ENCODE peak calls at places on chromosome 5, in six cellular contexts. K, S, T, A, H and F are unnamed samples.

GRCh38 chr5:121915765-121916164 is 46.0 kb upstream of the SRFBP1 start:
- DNase-seq in S (no peak), A (no peak), T (no peak), H (no peak), K (no peak), F (no peak)

GRCh38 chr5:119328753-119329602 is 26.8 kb upstream of the TNFAIP8 start:
- DNase-seq in K (peak), H (no peak), S (no peak), A (no peak), T (no peak), F (peak)

GRCh38 chr5:145805819-145806218 is 29.3 kb downstream of the PRELID2 start:
- DNase-seq in K (no peak), H (no peak), S (no peak), T (no peak), A (no peak), F (no peak)

GRCh38 chr5:57094753-57095683 is 78.8 kb upstream of the GPBP1 start:
- DNase-seq in A (peak), H (no peak), S (no peak), T (peak), K (no peak), F (no peak)

GRCh38 chr5:43396762-43397304 is 15.4 kb downstream of the CCL28 start:
- DNase-seq in A (peak), K (peak), T (peak), S (no peak), H (peak), F (peak)

GRCh38 chr5:152560508-152561137 is 155.5 kb upstream of the NMUR2 start:
- DNase-seq in S (peak), A (peak), K (peak), H (peak), T (peak), F (peak)

GRCh38 chr5:94374336-94374735 is 244.1 kb downstream of the KIAA0825 start:
- DNase-seq in T (no peak), A (no peak), K (no peak), H (no peak), S (no peak), F (no peak)

GRCh38 chr5:116750626-116751188 is 176.1 kb upstream of the SEMA6A start:
- DNase-seq in H (no peak), T (no peak), A (no peak), K (no peak), S (no peak), F (no peak)

GRCh38 chr5:157870837-157871834 is 12.2 kb upstream of the CLINT1 start:
- DNase-seq in A (no peak), K (peak), T (no peak), H (no peak), S (no peak), F (no peak)

GRCh38 chr5:107231191-107231590 is 439.5 kb downstream of the EFNA5 start:
- DNase-seq in K (no peak), S (no peak), A (no peak), T (no peak), H (no peak), F (no peak)

GRCh38 chr5:11892832-11893231 is 11.4 kb downstream of the CTNND2 start:
- DNase-seq in S (no peak), A (no peak), H (no peak), T (no peak), K (no peak), F (no peak)

GRCh38 chr5:157607371-157608161 is 32.0 kb upstream of the ADAM19 start:
- DNase-seq in A (no peak), K (peak), T (no peak), S (no peak), H (no peak), F (peak)

GRCh38 chr5:95809414-95809960 is 13.0 kb downstream of the GLRX start:
- DNase-seq in K (no peak), T (no peak), S (no peak), H (no peak), A (no peak), F (no peak)

GRCh38 chr5:169716287-169716686 is 79.2 kb downstream of the DOCK2 start:
- DNase-seq in H (no peak), K (no peak), S (no peak), A (no peak), T (no peak), F (no peak)

GRCh38 chr5:76473676-76474075 is 70.6 kb downstream of the IQGAP2 start:
- DNase-seq in K (peak), S (no peak), T (no peak), H (no peak), A (no peak), F (peak)

GRCh38 chr5:33582417-33582816 is 141.7 kb downstream of the TARS1 start:
- DNase-seq in K (no peak), S (no peak), T (no peak), H (no peak), A (no peak), F (no peak)

GRCh38 chr5:139138790-139139189 is 59.4 kb downstream of the SIL1 start:
- DNase-seq in H (no peak), T (no peak), A (peak), S (no peak), K (no peak), F (no peak)

GRCh38 chr5:124980174-124980941 is 233.9 kb upstream of the ZNF608 start:
- DNase-seq in A (peak), K (no peak), T (peak), S (no peak), H (no peak), F (no peak)

GRCh38 chr5:158013939-158014338 is 155.0 kb upstream of the CLINT1 start:
- DNase-seq in S (no peak), A (peak), K (no peak), H (no peak), T (peak), F (no peak)

GRCh38 chr5:61461412-61461811 is 129.4 kb downstream of the ZSWIM6 start:
- DNase-seq in A (no peak), H (no peak), S (no peak), K (no peak), T (no peak), F (no peak)

GRCh38 chr5:173499471-173500212 is 116.8 kb downstream of the BOD1 start:
- DNase-seq in A (no peak), H (peak), S (no peak), K (no peak), T (no peak), F (no peak)

GRCh38 chr5:35819656-35820055 is 37.0 kb upstream of the IL7R start:
- DNase-seq in K (no peak), H (no peak), S (no peak), A (no peak), T (no peak), F (no peak)

GRCh38 chr5:116442095-116442534 is 132.5 kb downstream of the SEMA6A start:
- DNase-seq in S (no peak), K (no peak), T (no peak), A (no peak), H (no peak), F (no peak)

GRCh38 chr5:10624244-10624643 is 60.4 kb downstream of the ANKRD33B start:
- DNase-seq in T (no peak), H (no peak), S (no peak), A (no peak), K (no peak), F (no peak)

GRCh38 chr5:74206571-74207550 is 433.7 kb downstream of the ENC1 start:
- DNase-seq in S (peak), K (no peak), T (no peak), H (peak), A (peak), F (no peak)

GRCh38 chr5:77882670-77883257 is 106.6 kb upstream of the TBCA start:
- DNase-seq in A (no peak), K (peak), T (no peak), S (no peak), H (no peak), F (no peak)

GRCh38 chr5:29089591-29090141 is 2051.3 kb upstream of the CDH9 start:
- DNase-seq in H (no peak), K (no peak), S (no peak), T (no peak), A (no peak), F (no peak)

GRCh38 chr5:67092447-67093023 is 104.1 kb downstream of the CD180 start:
- DNase-seq in K (no peak), T (no peak), A (no peak), H (no peak), S (no peak), F (no peak)

GRCh38 chr5:95591490-95591901 is 28.4 kb upstream of the GPR150 start:
- DNase-seq in H (no peak), A (no peak), K (no peak), T (no peak), S (no peak), F (no peak)

GRCh38 chr5:17359451-17359965 is 138.5 kb upstream of the TAF11L2 start:
- DNase-seq in K (no peak), A (no peak), S (no peak), H (no peak), T (no peak), F (no peak)

GRCh38 chr5:37738057-37738691 is 101.7 kb downstream of the GDNF start:
- DNase-seq in K (no peak), H (no peak), S (no peak), T (no peak), A (no peak), F (no peak)

GRCh38 chr5:4511996-4512656 is 628.0 kb upstream of the ADAMTS16 start:
- DNase-seq in H (no peak), A (peak), S (no peak), K (no peak), T (peak), F (no peak)

GRCh38 chr5:72508241-72509170 is 1.3 kb upstream of the ZNF366 start:
- DNase-seq in T (no peak), K (no peak), A (no peak), S (no peak), H (no peak), F (no peak)

GRCh38 chr5:154168395-154168794 is 22.1 kb upstream of the GALNT10 start:
- DNase-seq in A (no peak), T (no peak), H (no peak), S (no peak), K (no peak), F (no peak)